ENCODE peak calls at places on chromosomes 12 and 14, in nine cellular contexts. Y, T, N, O, H, K, C, V and D are unnamed samples.

GRCh38 chr12:31368666-31369361 is 42.9 kb upstream of the SINHCAF start:
- DNase-seq in Y (no peak), T (no peak), N (peak), O (no peak), H (peak), K (no peak), C (no peak), V (no peak), D (peak)

GRCh38 chr12:108611884-108612415 is 14.1 kb upstream of the TMEM119 start:
- DNase-seq in Y (no peak), T (peak), N (no peak), O (no peak), H (peak), K (no peak), C (peak), V (peak), D (peak)

GRCh38 chr12:6603095-6603567 is 4.0 kb downstream of the CHD4 start:
- DNase-seq in Y (no peak), T (no peak), N (peak), O (no peak), H (no peak), K (no peak), C (no peak), V (no peak), D (peak)

GRCh38 chr12:66596189-66596588 is 82.7 kb downstream of the GRIP1 start:
- DNase-seq in Y (no peak), T (no peak), N (no peak), O (no peak), H (peak), K (no peak), C (peak), V (no peak), D (no peak)

GRCh38 chr12:24561411-24561871 is 387.5 kb downstream of the BCAT1 start:
- DNase-seq in Y (no peak), T (no peak), N (peak), O (no peak), H (peak), K (no peak), C (peak), V (no peak), D (peak)

GRCh38 chr12:12718853-12719252 is 1.7 kb downstream of the CDKN1B start:
- DNase-seq in Y (peak), T (no peak), N (peak), O (no peak), H (peak), K (no peak), C (no peak), V (no peak), D (peak)

GRCh38 chr12:46901464-46902205 is 75.8 kb upstream of the SLC38A4 start:
- DNase-seq in Y (no peak), T (no peak), N (no peak), O (no peak), H (no peak), K (no peak), C (no peak), V (no peak), D (no peak)

GRCh38 chr12:104721065-104721458 is 237.0 kb downstream of the SLC41A2 start:
- DNase-seq in Y (no peak), T (no peak), N (no peak), O (no peak), H (no peak), K (no peak), C (no peak), V (no peak), D (no peak)

GRCh38 chr12:110917961-110918360 is 2.4 kb downstream of the MYL2 start:
- DNase-seq in Y (no peak), T (no peak), N (no peak), O (no peak), H (no peak), K (no peak), C (no peak), V (no peak), D (no peak)

GRCh38 chr12:63208956-63209355 is 58.0 kb upstream of the AVPR1A start:
- DNase-seq in Y (no peak), T (no peak), N (no peak), O (no peak), H (peak), K (no peak), C (no peak), V (no peak), D (no peak)

GRCh38 chr14:70000601-70001000 is 121.4 kb downstream of the SMOC1 start:
- DNase-seq in Y (no peak), T (no peak), N (no peak), O (no peak), H (no peak), K (no peak), C (no peak), V (no peak), D (no peak)

GRCh38 chr12:24045816-24046257 is 96.4 kb upstream of the SOX5 start:
- DNase-seq in Y (no peak), T (no peak), N (peak), O (no peak), H (peak), K (no peak), C (peak), V (no peak), D (peak)

GRCh38 chr14:90522585-90523191 is 125.9 kb downstream of the CALM1 start:
- DNase-seq in Y (peak), T (no peak), N (peak), O (peak), H (peak), K (peak), C (no peak), V (no peak), D (peak)

GRCh38 chr14:48323655-48324054 is 648.2 kb upstream of the MDGA2 start:
- DNase-seq in Y (no peak), T (no peak), N (no peak), O (no peak), H (no peak), K (no peak), C (no peak), V (no peak), D (no peak)

GRCh38 chr14:62017651-62018230 is 255.5 kb downstream of the SNAPC1 start:
- DNase-seq in Y (no peak), T (no peak), N (no peak), O (no peak), H (peak), K (no peak), C (no peak), V (no peak), D (no peak)

GRCh38 chr14:68964300-68965093 is 14.6 kb downstream of the ACTN1 start:
- DNase-seq in Y (no peak), T (no peak), N (peak), O (no peak), H (no peak), K (no peak), C (no peak), V (no peak), D (no peak)

GRCh38 chr12:56020437-56021189 is at the start of gene IKZF4:
- DNase-seq in Y (no peak), T (no peak), N (peak), O (peak), H (peak), K (no peak), C (peak), V (no peak), D (no peak)

GRCh38 chr14:73240816-73241480 is 3.6 kb downstream of the PAPLN start:
- DNase-seq in Y (no peak), T (no peak), N (no peak), O (peak), H (no peak), K (no peak), C (no peak), V (no peak), D (no peak)

GRCh38 chr12:65323025-65323424 is 44.5 kb downstream of the MSRB3 start:
- DNase-seq in Y (no peak), T (no peak), N (no peak), O (no peak), H (no peak), K (no peak), C (no peak), V (no peak), D (no peak)

GRCh38 chr12:15601210-15601800 is 187.9 kb downstream of the EPS8 start:
- DNase-seq in Y (no peak), T (no peak), N (no peak), O (no peak), H (peak), K (no peak), C (peak), V (no peak), D (no peak)

GRCh38 chr14:101241807-101242278 is 319.5 kb upstream of the DIO3 start:
- DNase-seq in Y (no peak), T (no peak), N (no peak), O (no peak), H (peak), K (no peak), C (no peak), V (no peak), D (no peak)

GRCh38 chr12:49298160-49298559 is 3.2 kb downstream of the PRPH start:
- DNase-seq in Y (no peak), T (no peak), N (peak), O (no peak), H (no peak), K (no peak), C (no peak), V (no peak), D (no peak)

GRCh38 chr14:32727827-32728226 is 210.9 kb upstream of the NPAS3 start:
- DNase-seq in Y (no peak), T (no peak), N (no peak), O (no peak), H (no peak), K (no peak), C (no peak), V (no peak), D (no peak)

GRCh38 chr14:104561124-104561531 is 18.4 kb upstream of the C14orf180 start:
- DNase-seq in Y (no peak), T (no peak), N (no peak), O (no peak), H (no peak), K (no peak), C (no peak), V (no peak), D (no peak)

GRCh38 chr14:22897357-22897756 is 14.3 kb downstream of the REM2 start:
- DNase-seq in Y (no peak), T (no peak), N (no peak), O (no peak), H (no peak), K (no peak), C (no peak), V (no peak), D (no peak)

GRCh38 chr14:32397871-32398640 is 69.0 kb downstream of the AKAP6 start:
- DNase-seq in Y (no peak), T (no peak), N (peak), O (no peak), H (peak), K (no peak), C (peak), V (no peak), D (peak)

GRCh38 chr14:31950760-31951637 is 126.1 kb upstream of the ARHGAP5 start:
- DNase-seq in Y (peak), T (no peak), N (peak), O (no peak), H (peak), K (no peak), C (peak), V (no peak), D (peak)

GRCh38 chr14:31760277-31760676 is 199.1 kb downstream of the NUBPL start:
- DNase-seq in Y (no peak), T (no peak), N (no peak), O (no peak), H (no peak), K (no peak), C (no peak), V (no peak), D (no peak)

GRCh38 chr12:92859650-92860386 is 69.3 kb downstream of the EEA1 start:
- DNase-seq in Y (peak), T (no peak), N (peak), O (no peak), H (no peak), K (no peak), C (no peak), V (no peak), D (peak)

GRCh38 chr12:51702582-51702981 is 111.5 kb downstream of the SCN8A start:
- DNase-seq in Y (no peak), T (no peak), N (no peak), O (no peak), H (no peak), K (no peak), C (no peak), V (no peak), D (no peak)

GRCh38 chr12:121026274-121027045 is 10.2 kb upstream of the C12orf43 start:
- DNase-seq in Y (no peak), T (no peak), N (no peak), O (no peak), H (no peak), K (no peak), C (no peak), V (no peak), D (peak)

GRCh38 chr12:25071366-25071765 is 122.5 kb upstream of the BCAT1 start:
- DNase-seq in Y (no peak), T (no peak), N (no peak), O (no peak), H (no peak), K (no peak), C (no peak), V (no peak), D (no peak)

GRCh38 chr12:94650143-94651056 is at the start of gene TMCC3:
- DNase-seq in Y (peak), T (no peak), N (peak), O (peak), H (peak), K (peak), C (no peak), V (peak), D (peak)

GRCh38 chr12:52121848-52122838 is 42.6 kb downstream of the SMIM41 start:
- DNase-seq in Y (peak), T (peak), N (peak), O (peak), H (peak), K (peak), C (peak), V (peak), D (peak)